ENCODE peak calls at places on chromosomes 16 and 17, in four cellular contexts. T is K562, E is HepG2, W is GM12878. H is an unnamed sample.

GRCh38 chr17:32488604-32489180 is 1.9 kb downstream of the CDK5R1 start:
- DNase-seq in T (no peak), E (no peak), W (no peak), H (no peak)

GRCh38 chr17:234163-235047 is 53.0 kb upstream of the DOC2B start:
- DNase-seq in T (no peak), E (no peak), W (no peak), H (no peak)

GRCh38 chr17:49861150-49861884 is 13.4 kb upstream of the TAC4 start:
- DNase-seq in T (peak; percentile 87), E (peak; percentile 64), W (no peak), H (peak; percentile 80)

GRCh38 chr17:66403846-66404597 is 101.6 kb downstream of the PRKCA start:
- DNase-seq in T (no peak), E (no peak), W (no peak), H (no peak)

GRCh38 chr16:25988089-25988488 is 296.3 kb downstream of the HS3ST4 start:
- DNase-seq in T (no peak), E (no peak), W (no peak), H (no peak)

GRCh38 chr17:33229499-33229898 is 63.6 kb downstream of the ASIC2 start:
- DNase-seq in T (no peak), E (no peak), W (no peak), H (no peak)

GRCh38 chr17:55420776-55421178 is 858 bp downstream of the MMD start:
- DNase-seq in T (peak; percentile 40), E (no peak), W (no peak), H (peak; percentile 27)

GRCh38 chr17:42918902-42919521 is 18.4 kb downstream of the G6PC1 start:
- DNase-seq in T (no peak), E (peak; percentile 55), W (no peak), H (no peak)

GRCh38 chr16:11675561-11676511 is 7.6 kb downstream of the SNN start:
- DNase-seq in T (no peak), E (peak; percentile 88), W (no peak), H (no peak)

GRCh38 chr17:80029235-80029974 is 6.3 kb downstream of the TBC1D16 start:
- DNase-seq in T (no peak), E (no peak), W (no peak), H (no peak)

GRCh38 chr17:63361182-63361581 is 84.9 kb downstream of the CYB561 start:
- DNase-seq in T (no peak), E (no peak), W (no peak), H (no peak)

GRCh38 chr16:81626181-81626674 is 152.9 kb upstream of the PLCG2 start:
- DNase-seq in T (no peak), E (no peak), W (no peak), H (no peak)

GRCh38 chr16:89707695-89708094 is 6.2 kb upstream of the SPATA2L start:
- DNase-seq in T (no peak), E (no peak), W (no peak), H (no peak)

GRCh38 chr17:66990047-66990446 is 25.5 kb downstream of the CACNG4 start:
- DNase-seq in T (no peak), E (no peak), W (no peak), H (no peak)

GRCh38 chr17:29294580-29294900 is 592 bp upstream of the NUFIP2 start:
- DNase-seq in T (no peak), E (no peak), W (no peak), H (no peak)

GRCh38 chr17:49708515-49709161 is 874 bp upstream of the SLC35B1 start:
- DNase-seq in T (peak; percentile 45), E (no peak), W (no peak), H (no peak)

GRCh38 chr17:29572691-29573557 is 4.4 kb downstream of the TP53I13 start:
- DNase-seq in T (peak; percentile 64), E (no peak), W (no peak), H (no peak)

DNA sequence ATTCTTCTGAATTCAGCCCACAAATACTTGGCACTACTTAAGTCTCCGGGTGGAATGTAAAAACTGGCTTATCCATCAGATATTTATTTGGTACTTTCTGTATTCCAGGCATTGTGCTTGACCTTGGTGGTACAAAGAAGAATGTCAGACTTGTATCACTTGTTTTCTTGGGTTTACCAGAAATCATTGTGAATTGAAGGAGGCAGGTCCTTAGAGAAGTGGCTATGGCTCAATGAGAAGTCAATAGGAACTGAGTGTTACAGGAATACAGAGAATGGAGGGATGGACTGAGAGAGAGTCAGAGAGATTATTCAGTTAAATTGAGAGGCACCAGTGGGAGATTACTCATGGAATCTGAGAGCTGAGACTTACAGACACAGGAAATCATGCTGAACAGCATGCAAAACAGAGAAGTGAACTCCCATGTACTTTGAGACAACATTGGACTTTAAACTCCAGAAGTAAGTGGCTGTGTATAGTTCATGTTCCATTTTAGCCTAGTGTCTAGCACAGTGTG is 704.1 kb downstream of the CDH11 start:
- DNase-seq in T (no peak), E (no peak), W (no peak), H (no peak)
- TF ChIP-seq TARDBP in T (no peak), E (no peak), W (no peak), H (no peak)

DNA sequence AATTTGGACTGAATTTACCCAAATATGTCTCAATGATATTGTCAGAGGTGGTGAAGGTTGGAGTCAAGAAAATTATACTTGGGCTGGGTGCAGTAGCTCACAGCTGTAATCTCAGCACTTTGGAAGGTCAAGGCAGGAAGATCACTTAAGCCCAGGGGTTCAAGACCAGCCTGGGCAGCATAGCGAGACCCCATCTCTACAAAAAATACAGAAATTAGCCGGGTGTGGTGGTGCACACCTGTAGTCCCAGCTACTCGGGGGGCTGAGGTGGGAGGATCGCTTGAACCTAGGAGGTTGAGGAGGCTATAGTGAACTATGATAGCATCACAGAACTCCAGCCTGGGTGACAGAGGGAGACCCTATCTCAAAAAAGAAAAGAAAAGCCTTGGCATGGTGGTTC is 40.9 kb downstream of the LAT start:
- DNase-seq in T (no peak), E (no peak), W (no peak), H (no peak)
- TF ChIP-seq TARDBP in T (no peak), E (no peak), W (no peak), H (no peak)

DNA sequence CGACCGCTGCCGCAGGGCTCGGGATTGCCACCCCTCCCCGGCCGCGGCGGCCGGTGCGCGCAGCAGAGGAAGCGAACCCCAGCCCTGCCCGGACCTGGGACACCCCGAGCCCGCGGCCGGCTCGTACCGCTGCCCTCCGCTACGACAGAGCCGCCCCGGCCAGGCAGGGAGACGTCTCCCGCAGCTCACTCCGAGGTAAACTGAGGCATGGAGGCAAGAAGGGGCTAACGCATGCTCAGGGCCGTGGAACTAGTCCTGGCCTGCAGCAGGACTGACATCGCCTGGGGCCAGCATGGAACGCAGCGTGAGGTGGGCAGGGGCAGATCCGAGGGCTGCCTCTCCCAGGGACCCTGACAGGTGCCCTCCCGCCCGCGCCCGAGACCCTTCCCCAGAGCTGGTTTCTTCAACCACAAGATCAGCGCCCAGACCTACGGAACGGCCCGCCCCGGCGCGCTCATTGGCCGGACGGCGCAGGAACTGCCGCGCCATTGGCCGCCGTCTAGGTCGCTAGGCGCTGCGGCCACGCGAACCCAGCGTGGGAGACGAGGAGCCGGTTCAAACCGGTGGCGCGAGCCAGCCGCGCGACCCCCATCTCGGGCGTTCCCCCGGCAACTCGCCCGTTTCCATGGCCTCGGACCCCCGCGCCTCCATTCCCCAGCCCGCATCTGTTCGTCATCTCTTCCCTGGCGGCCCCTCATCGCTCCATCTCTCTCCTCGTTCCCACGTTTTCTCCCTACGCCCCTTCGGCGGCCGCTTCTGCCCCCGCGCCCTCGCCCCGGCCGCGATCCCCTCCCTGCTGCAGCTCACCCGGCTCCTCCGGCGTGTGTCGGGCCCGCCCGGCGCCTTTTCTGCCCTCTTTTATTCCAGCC is at the start of gene SLC43A2:
- DNase-seq in T (peak; percentile 91), E (peak; percentile 58), W (no peak), H (peak; percentile 89)
- TF ChIP-seq TARDBP in T (no peak), E (no peak), W (no peak), H (no peak)

DNA sequence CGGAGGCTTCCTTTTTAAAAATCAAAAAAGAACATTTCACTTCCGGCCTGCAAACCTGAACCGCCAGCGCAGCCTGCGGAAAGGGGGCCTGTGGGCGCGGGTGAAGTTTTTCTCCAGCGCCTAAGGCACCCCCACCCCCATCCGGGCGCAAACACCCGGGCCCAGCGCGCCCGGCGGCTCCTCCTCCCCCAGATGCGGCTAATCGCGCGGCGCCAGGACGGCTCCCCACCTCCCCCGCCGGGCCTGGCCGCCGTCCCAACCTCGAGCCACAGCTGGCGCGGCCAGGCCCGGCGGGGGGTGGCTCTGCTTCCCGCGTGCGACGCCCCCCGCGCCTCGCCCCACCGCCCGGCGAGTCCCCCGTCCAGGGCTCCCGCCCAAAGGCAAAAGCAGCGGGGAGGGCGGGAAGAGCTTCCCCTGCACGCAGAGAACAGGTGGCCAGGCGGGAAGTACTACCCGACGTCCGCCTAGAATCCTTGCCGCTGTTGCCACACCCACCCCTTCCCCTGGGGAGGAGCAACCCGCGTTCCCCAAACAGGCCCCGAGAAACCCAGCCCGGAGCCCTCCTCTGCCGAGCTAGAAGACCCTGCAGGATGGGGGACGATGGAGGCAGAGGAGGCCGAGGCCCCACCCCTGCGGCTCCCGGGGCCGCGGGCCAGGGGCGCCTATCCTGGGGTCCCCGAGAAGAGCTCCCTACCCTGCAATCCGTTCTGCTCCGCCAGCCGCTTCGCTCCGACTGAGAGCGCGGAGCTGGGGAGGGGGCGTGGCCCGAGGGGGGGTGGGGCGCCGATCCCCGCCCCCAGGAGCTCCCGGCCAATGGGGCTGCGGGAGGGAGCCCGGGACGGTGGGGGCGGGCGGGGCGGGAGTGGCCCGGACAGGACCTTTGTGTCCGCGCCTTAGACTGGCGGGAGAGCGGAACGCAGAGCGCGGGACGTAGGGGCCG is at the start of gene CARHSP1:
- DNase-seq in T (peak; percentile 99), E (peak; percentile 93), W (peak; percentile 51), H (peak; percentile 93)
- TF ChIP-seq TARDBP in T (no peak), E (peak; percentile 39), W (no peak), H (no peak)